ENCODE peak calls at places on chromosomes 4 and X, in six cellular contexts. E, I, Q, X, L and T are unnamed samples. For H3K4me1, the result is how much of the 10 kb centered on the place peaks cover.

GRCh38 chrX:86047174-86047991 is at the start of gene CHM:
- DNase-seq in E (peak), I (peak), Q (peak), X (peak), L (peak), T (peak)

GRCh38 chr4:142236268-142236667 is 599.9 kb downstream of the IL15 start:
- DNase-seq in E (no peak), I (no peak), Q (no peak), X (no peak), L (no peak), T (no peak)

GRCh38 chr4:1653776-1654175 is 30.3 kb downstream of the FAM53A start:
- DNase-seq in E (no peak), I (no peak), Q (no peak), X (no peak), L (no peak), T (no peak)

GRCh38 chrX:42746606-42747005 is 31.4 kb downstream of the PPP1R2C start:
- DNase-seq in E (no peak), I (peak), Q (no peak), X (no peak), L (no peak), T (no peak)

GRCh38 chr4:118798658-118799057 is 37.3 kb downstream of the SEC24D start:
- DNase-seq in E (no peak), I (no peak), Q (no peak), X (no peak), L (no peak), T (peak)

GRCh38 chr4:77072195-77072753 is 3.5 kb downstream of the CCNI start:
- DNase-seq in E (no peak), I (peak), Q (peak), X (no peak), L (peak), T (no peak)

GRCh38 chr4:128879971-128880370 is 70.5 kb downstream of the JADE1 start:
- DNase-seq in E (no peak), I (no peak), Q (no peak), X (no peak), L (no peak), T (no peak)

GRCh38 chr4:4388836-4389575 is 2.1 kb downstream of the NSG1 start:
- DNase-seq in E (peak), I (no peak), Q (no peak), X (no peak), L (no peak), T (no peak)

GRCh38 chr4:113020966-113021365 is 28.5 kb upstream of the ANK2 start:
- DNase-seq in E (no peak), I (no peak), Q (no peak), X (no peak), L (no peak), T (no peak)

GRCh38 chrX:149849787-149850186 is 31.2 kb upstream of the MAGEA8 start:
- DNase-seq in E (no peak), I (no peak), Q (no peak), X (no peak), L (no peak), T (no peak)

DNA sequence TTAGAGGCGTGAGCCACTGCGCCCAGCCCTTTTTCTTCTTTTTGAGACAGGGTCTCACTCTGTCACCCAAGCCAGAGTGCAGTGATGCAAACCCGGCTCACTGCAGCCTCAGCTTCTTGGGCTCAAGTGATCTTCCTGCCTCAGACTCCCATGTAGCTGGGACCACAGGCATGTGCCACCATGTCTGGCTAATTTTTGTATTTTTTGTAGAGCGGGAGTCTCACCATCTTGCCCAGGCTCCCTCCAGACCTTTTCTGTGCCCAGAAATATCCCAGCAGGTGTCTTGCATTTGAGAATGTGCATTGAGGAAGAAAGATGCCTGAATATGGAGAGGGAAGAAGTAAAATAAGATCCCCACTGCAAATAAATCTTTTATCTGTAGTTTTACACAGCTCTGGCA is 58.7 kb downstream of the PPEF2 start:
- DNase-seq in E (no peak), I (no peak), Q (no peak), X (no peak), L (no peak), T (no peak)
- H3K4me1 ChIP-seq in E (under half), I (under half), Q (under half), X (half or more), L (under half), T (under half)

DNA sequence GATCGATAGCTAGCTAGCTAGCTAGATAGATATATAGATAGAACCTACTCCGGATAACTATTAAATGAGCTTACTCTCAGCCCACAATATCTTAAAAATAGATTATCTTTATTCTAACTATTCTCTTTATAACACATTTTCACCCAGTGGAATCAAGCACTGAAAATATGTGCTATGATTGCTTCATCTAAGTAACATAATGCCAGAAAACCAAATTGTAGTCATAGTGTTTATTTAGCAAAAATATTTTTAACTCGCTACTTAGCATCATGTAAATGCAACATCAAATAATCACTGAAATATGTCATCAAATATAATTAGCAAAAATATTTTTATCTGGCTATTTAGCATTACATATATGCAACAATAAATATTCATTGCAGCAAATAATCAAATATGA is 1.5 kb downstream of the TMEM156 start:
- DNase-seq in E (no peak), I (no peak), Q (no peak), X (no peak), L (no peak), T (no peak)
- H3K4me1 ChIP-seq in E (under half), I (under half), Q (under half), X (half or more), L (half or more), T (under half)

DNA sequence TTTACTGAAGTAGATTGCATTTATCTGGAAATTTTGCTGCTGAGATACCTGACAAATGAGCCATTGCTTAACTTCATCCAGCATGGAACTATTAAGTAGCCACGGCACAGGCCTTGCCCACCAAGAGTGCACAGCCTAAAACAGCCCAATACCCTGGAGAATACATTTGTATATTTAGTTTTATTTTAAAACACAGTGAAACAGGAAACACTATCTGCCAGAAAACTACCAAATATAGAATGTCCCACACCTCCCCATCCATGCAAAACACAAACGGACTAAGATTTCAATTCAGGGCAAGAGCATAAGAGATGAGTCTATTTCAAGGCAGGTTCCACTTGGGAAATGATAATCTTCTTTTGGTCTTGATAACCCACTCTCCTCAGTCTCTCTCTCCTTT is 57.1 kb downstream of the MAML3 start:
- DNase-seq in E (no peak), I (no peak), Q (no peak), X (no peak), L (no peak), T (no peak)
- H3K4me1 ChIP-seq in E (under half), I (half or more), Q (under half), X (half or more), L (under half), T (half or more)

DNA sequence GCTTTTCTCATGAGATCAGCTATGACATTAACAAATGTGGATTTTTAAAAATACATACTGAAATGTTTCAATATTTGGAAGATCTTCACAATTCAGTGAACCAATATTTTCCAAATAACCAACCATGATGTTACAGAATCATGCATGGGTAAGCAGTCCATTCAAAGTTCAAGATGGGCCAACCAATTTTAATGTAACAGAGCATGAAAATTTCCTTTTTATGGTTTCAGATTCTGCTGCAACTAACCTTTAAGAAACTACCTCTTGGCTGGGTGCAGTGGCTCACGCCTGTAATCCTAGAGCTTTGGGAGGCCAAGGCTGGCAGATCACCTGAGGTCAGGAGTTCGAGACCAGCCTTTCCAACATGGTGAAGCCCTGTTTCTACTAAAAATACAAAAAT is 107.7 kb downstream of the RBM47 start:
- DNase-seq in E (no peak), I (no peak), Q (no peak), X (no peak), L (no peak), T (no peak)
- H3K4me1 ChIP-seq in E (under half), I (under half), Q (under half), X (under half), L (under half), T (under half)

DNA sequence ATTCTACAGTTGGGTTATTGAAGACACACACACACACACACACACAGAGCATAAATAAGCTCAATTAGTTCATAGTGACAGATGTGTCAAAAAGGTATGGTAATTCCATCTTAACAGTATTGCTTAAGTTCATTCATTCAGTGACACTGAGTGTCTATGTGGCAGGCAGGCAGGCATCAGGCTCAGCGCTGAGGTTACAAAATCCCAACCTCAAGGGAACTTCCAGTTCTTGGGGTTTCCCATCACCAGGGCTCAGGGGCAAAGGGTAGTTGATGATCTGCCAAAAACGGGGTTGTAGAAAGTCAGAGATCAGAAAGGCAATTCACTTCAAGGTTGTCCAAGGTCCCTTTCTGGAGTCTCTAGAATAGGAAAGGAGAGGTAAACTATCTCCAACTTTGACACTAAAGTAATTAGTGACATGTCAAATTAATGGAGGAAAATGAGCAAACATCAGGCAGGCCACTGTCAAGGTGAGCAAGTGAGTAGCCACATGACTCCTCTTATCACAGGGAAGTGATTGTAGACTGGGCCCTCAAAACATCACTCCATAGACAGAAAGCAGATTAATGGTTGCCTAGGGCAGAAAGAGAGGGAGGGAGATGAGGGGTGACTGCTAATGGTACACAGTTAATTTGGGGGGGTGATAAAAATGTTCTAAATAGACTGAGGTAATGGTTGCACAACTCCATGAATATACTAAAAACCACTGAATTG is 41.8 kb downstream of the GPC4 start:
- DNase-seq in E (no peak), I (peak), Q (no peak), X (no peak), L (no peak), T (no peak)
- H3K4me1 ChIP-seq in E (under half), I (under half), Q (under half), X (under half), L (under half), T (under half)

GRCh38 chr4:3306465-3306864 is 13.6 kb downstream of the RGS12 start:
- DNase-seq in E (peak), I (no peak), Q (peak), X (no peak), L (no peak), T (no peak)

GRCh38 chr4:3303445-3303824 is 10.6 kb downstream of the RGS12 start:
- DNase-seq in E (peak), I (no peak), Q (no peak), X (no peak), L (no peak), T (no peak)

GRCh38 chr4:3303840-3304715 is 11.3 kb downstream of the RGS12 start:
- DNase-seq in E (peak), I (no peak), Q (no peak), X (no peak), L (no peak), T (peak)

GRCh38 chr4:3305610-3306371 is 13.0 kb downstream of the RGS12 start:
- DNase-seq in E (peak), I (no peak), Q (no peak), X (no peak), L (peak), T (no peak)

GRCh38 chr4:3304831-3305609 is 12.2 kb downstream of the RGS12 start:
- DNase-seq in E (peak), I (peak), Q (peak), X (no peak), L (no peak), T (peak)
- H3K4me1 ChIP-seq in E (under half), I (under half), Q (half or more), X (under half), L (half or more), T (under half)